ENCODE peak calls at places on chromosome 16, in eight cellular contexts. L is AG04450; A is prostate gland; O is tibial nerve; P is CD8-positive, alpha-beta T cell; Y is IMR-90; Z is CD8-positive, alpha-beta memory T cell; N is A549. G is an unnamed sample.

GRCh38 chr16:27314161-27314723 is 468 bp downstream of the IL4R start:
- DNase-seq in A (no peak), O (no peak), P (peak; percentile 61), Z (peak; percentile 41), L (peak; percentile 84), Y (peak; percentile 97), N (peak; percentile 54), G (peak; percentile 48)

GRCh38 chr16:14682121-14682520 is 12.0 kb downstream of the PLA2G10 start:
- DNase-seq in N (no peak), A (no peak), O (no peak), Z (no peak), Y (no peak), L (no peak), P (no peak), G (no peak)

GRCh38 chr16:74232831-74233465 is 63.7 kb upstream of the PSMD7 start:
- DNase-seq in Y (no peak), N (no peak), P (no peak), Z (no peak), A (no peak), L (no peak), O (no peak), G (no peak)

GRCh38 chr16:72172105-72173034 is at the start of gene PMFBP1:
- DNase-seq in O (peak; percentile 56), Y (peak; percentile 59), N (peak; percentile 3), Z (no peak), P (no peak), L (peak; percentile 6), A (no peak), G (no peak)

GRCh38 chr16:8626946-8627345 is 5.4 kb downstream of the METTL22 start:
- DNase-seq in O (no peak), N (no peak), A (no peak), Y (no peak), Z (no peak), L (no peak), P (no peak), G (no peak)

GRCh38 chr16:440627-441026 is 15.2 kb downstream of the RAB11FIP3 start:
- DNase-seq in N (no peak), O (no peak), Y (no peak), Z (no peak), P (no peak), L (no peak), A (no peak), G (no peak)

GRCh38 chr16:30112197-30113030 is 923 bp downstream of the GDPD3 start:
- DNase-seq in A (no peak), Z (peak; percentile 36), L (no peak), O (no peak), P (peak; percentile 47), Y (peak; percentile 42), N (peak; percentile 84), G (peak; percentile 19)

GRCh38 chr16:78177218-78177617 is 77.8 kb downstream of the WWOX start:
- DNase-seq in O (no peak), Z (no peak), L (no peak), Y (no peak), A (no peak), N (no peak), P (no peak), G (no peak)

GRCh38 chr16:82603784-82604411 is 22.9 kb upstream of the CDH13 start:
- DNase-seq in O (no peak), A (peak; percentile 51), Z (no peak), P (no peak), N (no peak), L (peak; percentile 32), Y (peak; percentile 73), G (no peak)

GRCh38 chr16:22075043-22075757 is 17.1 kb upstream of the VWA3A start:
- DNase-seq in N (no peak), O (no peak), A (no peak), P (no peak), L (peak; percentile 15), Z (no peak), Y (peak; percentile 75), G (no peak)

GRCh38 chr16:74738134-74738541 is 36.5 kb downstream of the FA2H start:
- DNase-seq in Z (no peak), O (no peak), A (no peak), P (no peak), Y (peak; percentile 25), L (no peak), N (peak; percentile 83), G (no peak)

GRCh38 chr16:22205577-22206012 is 483 bp upstream of the EEF2K start:
- DNase-seq in Z (no peak), A (no peak), N (no peak), P (no peak), Y (no peak), L (no peak), O (no peak), G (no peak)

GRCh38 chr16:51374346-51374745 is 223.3 kb upstream of the SALL1 start:
- DNase-seq in Y (peak; percentile 81), O (no peak), P (no peak), L (peak; percentile 46), A (no peak), Z (no peak), N (no peak), G (no peak)

GRCh38 chr16:23377071-23377931 is 75.2 kb downstream of the SCNN1B start:
- DNase-seq in A (no peak), Y (no peak), P (no peak), L (no peak), N (no peak), O (no peak), Z (no peak), G (no peak)

GRCh38 chr16:70399951-70400350 is 38.9 kb downstream of the ST3GAL2 start:
- DNase-seq in N (no peak), P (no peak), O (no peak), Y (no peak), Z (no peak), L (no peak), A (no peak), G (no peak)

GRCh38 chr16:66935319-66936011 is at the start of gene CES2:
- DNase-seq in N (no peak), L (no peak), O (no peak), A (peak; percentile 73), Y (peak; percentile 29), P (no peak), Z (no peak), G (no peak)
- H3K27ac ChIP-seq in N (peak within 1 kb of the TSS; percentile 94), L (peak within 1 kb of the TSS; percentile 70), O (peak within 1 kb of the TSS; percentile 89), A (peak within 1 kb of the TSS; percentile 92), Y (peak within 1 kb of the TSS; percentile 98), P (peak within 1 kb of the TSS; percentile 94), Z (peak within 1 kb of the TSS; percentile 87), G (peak within 1 kb of the TSS; percentile 92)

GRCh38 chr16:1960665-1961630 is 1.6 kb downstream of the NDUFB10 start:
- DNase-seq in Y (peak; percentile 50), A (no peak), O (no peak), Z (no peak), L (no peak), N (no peak), P (peak; percentile 44), G (no peak)
- H3K4me3 ChIP-seq in Y (peak overlapping the region; percentile 0), A (no peak overlapping the region), O (no peak overlapping the region), Z (peak overlapping the region; percentile 78), L (peak overlapping the region; percentile 86), N (peak overlapping the region; percentile 88), P (peak overlapping the region; percentile 95), G (no peak overlapping the region)

GRCh38 chr16:67928561-67929364 is 2.9 kb downstream of the CTRL start:
- DNase-seq in Y (peak; percentile 43), O (peak; percentile 81), A (peak; percentile 62), P (peak; percentile 75), Z (peak; percentile 59), L (no peak), N (peak; percentile 91), G (peak; percentile 51)

GRCh38 chr16:67926181-67926742 is 5.4 kb downstream of the CTRL start:
- DNase-seq in P (peak; percentile 2), N (no peak), L (no peak), Y (peak; percentile 30), O (no peak), Z (no peak), A (peak; percentile 70), G (no peak)

GRCh38 chr16:67927131-67927941 is 4.3 kb downstream of the CTRL start:
- DNase-seq in L (no peak), Y (no peak), Z (no peak), P (peak; percentile 10), O (no peak), A (no peak), N (no peak), G (no peak)

GRCh38 chr16:67930191-67930590 is 1.5 kb downstream of the CTRL start:
- DNase-seq in Y (no peak), N (no peak), L (no peak), O (no peak), P (peak; percentile 2), Z (no peak), A (no peak), G (no peak)

GRCh38 chr16:67928147-67928546 is 3.5 kb downstream of the CTRL start:
- DNase-seq in Z (no peak), Y (no peak), L (no peak), N (no peak), A (no peak), P (peak; percentile 10), O (no peak), G (no peak)
- H3K27ac ChIP-seq in Z (no peak overlapping the region), Y (no peak overlapping the region), L (no peak overlapping the region), N (no peak overlapping the region), A (no peak overlapping the region), P (no peak overlapping the region), O (no peak overlapping the region), G (no peak overlapping the region)

GRCh38 chr16:3935921-3936320 is 55.4 kb upstream of the CREBBP start:
- DNase-seq in O (no peak), Y (no peak), L (no peak), A (no peak), N (no peak), Z (no peak), P (no peak), G (no peak)

GRCh38 chr16:3934491-3935185 is 54.1 kb upstream of the CREBBP start:
- DNase-seq in Z (no peak), Y (no peak), P (no peak), O (no peak), A (no peak), L (no peak), N (no peak), G (no peak)

GRCh38 chr16:3938471-3938842 is 57.9 kb upstream of the CREBBP start:
- DNase-seq in O (no peak), A (no peak), Y (no peak), L (no peak), Z (no peak), N (no peak), P (no peak), G (no peak)

GRCh38 chr16:3937066-3937875 is 56.8 kb upstream of the CREBBP start:
- DNase-seq in A (no peak), Y (no peak), Z (no peak), L (no peak), O (no peak), P (no peak), N (no peak), G (no peak)

DNA sequence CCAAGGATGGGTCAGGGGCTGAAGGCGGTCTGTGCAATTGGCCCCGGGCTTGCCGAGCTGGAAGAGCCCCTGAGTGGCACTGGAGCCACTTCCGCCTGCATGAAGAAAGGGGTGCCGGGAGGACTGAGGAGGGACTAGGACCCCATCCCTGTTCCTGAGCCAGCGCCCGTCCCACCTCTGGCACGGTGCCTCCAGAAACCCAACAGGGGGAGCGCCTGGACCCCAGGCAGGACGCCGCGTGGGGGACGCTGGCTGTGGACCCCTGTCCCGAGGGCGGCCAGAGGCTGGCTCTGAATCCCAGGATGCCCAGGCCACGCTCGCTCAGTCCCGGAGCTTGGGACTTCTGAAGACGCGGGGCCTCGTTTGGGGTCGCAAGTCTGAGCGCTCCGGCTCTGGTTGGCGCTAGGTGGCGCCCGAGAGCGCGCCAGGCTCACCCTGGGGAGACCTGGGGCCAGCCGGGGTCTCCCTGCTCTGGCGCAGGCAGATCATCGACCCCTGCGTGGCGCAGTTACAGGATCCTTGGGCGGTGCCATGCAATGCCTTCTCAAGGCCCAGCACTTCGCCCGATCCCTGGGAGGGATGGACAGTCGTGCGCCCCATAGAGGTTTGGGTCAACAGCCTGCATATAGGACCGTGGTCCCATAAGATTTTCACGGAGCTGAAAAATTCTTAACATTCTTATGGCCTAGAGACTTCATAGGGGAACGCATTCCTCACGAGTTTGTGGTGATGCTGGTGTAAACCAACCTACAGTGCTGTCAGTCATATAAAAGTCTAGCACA is 58.5 kb upstream of the CREBBP start:
- DNase-seq in Y (peak; percentile 89), O (no peak), L (peak; percentile 77), P (peak; percentile 67), A (no peak), N (peak; percentile 86), Z (peak; percentile 45), G (peak; percentile 40)
- H3K4me3 ChIP-seq in Y (no peak overlapping the region), O (peak overlapping the region; percentile 40), L (peak overlapping the region; percentile 53), P (peak overlapping the region; percentile 17), A (peak overlapping the region; percentile 30), N (peak overlapping the region; percentile 46), Z (peak overlapping the region; percentile 34), G (peak overlapping the region; percentile 35)

G was measured in effector memory CD4-positive, alpha-beta T cell.